ENCODE peak calls at places on chromosomes 11 and 22, in ten cellular contexts. Z is activated CD8-positive, alpha-beta memory T cell treated with anti-CD3 and anti-CD28 coated beads, Interleukin-2, amount 50 U/mL, for 48 hours; H is HT1080; N is AG20443; B is tibial artery; S is RKO; F is AG04450; P is GM04504; R is suprapubic skin; M is body of pancreas. O is an unnamed sample.

GRCh38 chr11:62392944-62393628 is 25.7 kb upstream of the SCGB1A1 start:
- DNase-seq in Z (no peak), R (peak), H (peak), M (no peak), P (no peak), B (no peak), S (peak), F (no peak), N (no peak), O (no peak)

GRCh38 chr11:130858215-130858614 is 58.1 kb downstream of the SNX19 start:
- DNase-seq in P (no peak), N (no peak), F (no peak), M (peak), H (peak), Z (no peak), R (no peak), S (peak), B (no peak), O (no peak)

GRCh38 chr11:105392546-105392945 is 217.3 kb upstream of the GRIA4 start:
- DNase-seq in F (no peak), N (no peak), R (no peak), Z (no peak), S (no peak), P (peak), M (no peak), B (no peak), H (no peak), O (no peak)

GRCh38 chr22:45934659-45935341 is 42.2 kb downstream of the WNT7B start:
- DNase-seq in N (peak), R (no peak), S (peak), Z (no peak), M (peak), H (peak), B (no peak), F (peak), P (peak), O (no peak)

GRCh38 chr11:82810326-82810725 is 76.7 kb upstream of the FAM181B start:
- DNase-seq in N (no peak), R (no peak), H (no peak), M (no peak), F (no peak), B (no peak), P (no peak), S (no peak), Z (no peak), O (no peak)

GRCh38 chr11:59957094-59957493 is 6.7 kb upstream of the OOSP4A start:
- DNase-seq in R (no peak), M (no peak), P (no peak), N (no peak), H (peak), S (no peak), Z (no peak), B (no peak), F (no peak), O (no peak)

GRCh38 chr11:12901272-12901671 is 107.8 kb upstream of the RASSF10 start:
- DNase-seq in N (no peak), S (no peak), B (no peak), P (no peak), H (peak), R (no peak), Z (no peak), F (no peak), M (no peak), O (no peak)

GRCh38 chr11:118872403-118872821 is 11.3 kb upstream of the CXCR5 start:
- DNase-seq in H (no peak), F (no peak), N (no peak), M (no peak), P (no peak), Z (peak), S (no peak), B (no peak), R (no peak), O (no peak)

GRCh38 chr11:44774131-44774530 is 47.4 kb downstream of the TSPAN18 start:
- DNase-seq in R (no peak), N (peak), M (no peak), Z (no peak), B (no peak), S (no peak), F (no peak), H (no peak), P (no peak), O (peak)

GRCh38 chr11:120212926-120213325 is 2.1 kb downstream of the OAF start:
- DNase-seq in M (no peak), H (no peak), F (no peak), Z (no peak), R (no peak), S (no peak), P (no peak), N (no peak), B (no peak), O (no peak)

GRCh38 chr22:37418627-37419369 is 8.5 kb downstream of the ELFN2 start:
- DNase-seq in R (no peak), N (no peak), M (no peak), P (no peak), B (no peak), Z (no peak), S (no peak), F (no peak), H (no peak), O (no peak)

GRCh38 chr11:819943-820649 is 1.4 kb downstream of the PNPLA2 start:
- DNase-seq in H (peak), R (peak), N (peak), F (no peak), Z (peak), M (peak), S (peak), P (no peak), B (peak), O (peak)

GRCh38 chr11:692824-693414 is 2.1 kb downstream of the DEAF1 start:
- DNase-seq in B (no peak), Z (peak), P (no peak), F (no peak), H (no peak), R (no peak), S (no peak), M (no peak), N (no peak), O (no peak)

GRCh38 chr11:107598225-107599139 is 7.5 kb downstream of the ELMOD1 start:
- DNase-seq in B (no peak), S (peak), N (peak), Z (no peak), M (no peak), P (no peak), F (no peak), H (peak), R (no peak), O (peak)

GRCh38 chr11:44286268-44286880 is 23.6 kb downstream of the ALX4 start:
- DNase-seq in N (peak), Z (peak), H (peak), F (no peak), R (no peak), B (no peak), P (peak), M (peak), S (peak), O (peak)

GRCh38 chr22:20571531-20572007 is 64.2 kb downstream of the MED15 start:
- DNase-seq in F (no peak), Z (peak), M (peak), P (no peak), N (peak), H (no peak), R (no peak), B (no peak), S (no peak), O (peak)

GRCh38 chr11:66637557-66638176 is 836 bp upstream of the RBM4 start:
- DNase-seq in P (no peak), N (no peak), S (peak), Z (no peak), R (no peak), M (no peak), B (no peak), H (no peak), F (no peak), O (no peak)

GRCh38 chr22:38874529-38875222 is 2.7 kb upstream of the CBX6 start:
- DNase-seq in B (no peak), S (no peak), R (no peak), Z (peak), N (no peak), F (no peak), H (no peak), M (no peak), P (no peak), O (no peak)

O was measured in psoas muscle.